ENCODE peak calls at places on chromosomes 2 and 18, in eight cellular contexts. G is non-pigmented ciliary epithelial cell; R is effector memory CD8-positive, alpha-beta T cell; B is naive thymus-derived CD8-positive, alpha-beta T cell; V is skeletal muscle cell; I is astrocyte; M is fibroblast of the aortic adventitia; O is sciatic nerve. W is an unnamed sample.

GRCh38 chr18:54119524-54120019 is 104.9 kb downstream of the MBD2 start:
- DNase-seq in G (no peak), R (peak), B (peak), V (no peak), I (peak), M (peak), O (no peak), W (peak)

GRCh38 chr2:240455719-240456606 is 20.5 kb downstream of the GPC1 start:
- DNase-seq in G (no peak), R (no peak), B (no peak), V (no peak), I (no peak), M (no peak), O (no peak), W (no peak)

GRCh38 chr2:54015809-54016703 is 45.3 kb upstream of the PSME4 start:
- DNase-seq in G (peak), R (no peak), B (no peak), V (peak), I (peak), M (peak), O (no peak), W (no peak)

GRCh38 chr2:121501554-121501953 is 29.1 kb upstream of the RNU4ATAC start:
- DNase-seq in G (no peak), R (no peak), B (no peak), V (no peak), I (peak), M (no peak), O (no peak), W (no peak)

GRCh38 chr2:183081908-183082307 is 3.4 kb downstream of the DUSP19 start:
- DNase-seq in G (no peak), R (no peak), B (no peak), V (peak), I (peak), M (peak), O (no peak), W (no peak)

GRCh38 chr18:75220786-75221355 is 10.3 kb downstream of the TSHZ1 start:
- DNase-seq in G (no peak), R (no peak), B (no peak), V (no peak), I (no peak), M (no peak), O (no peak), W (no peak)

GRCh38 chr2:85953476-85953875 is 64.7 kb upstream of the ST3GAL5 start:
- DNase-seq in G (no peak), R (no peak), B (no peak), V (no peak), I (no peak), M (no peak), O (no peak), W (no peak)

GRCh38 chr2:204604061-204604460 is 58.8 kb downstream of the PARD3B start:
- DNase-seq in G (no peak), R (no peak), B (no peak), V (peak), I (peak), M (peak), O (no peak), W (no peak)

GRCh38 chr18:40863801-40864200 is 1091.2 kb upstream of the PIK3C3 start:
- DNase-seq in G (no peak), R (no peak), B (no peak), V (no peak), I (no peak), M (no peak), O (no peak), W (no peak)

GRCh38 chr2:121360566-121361300 is 75.7 kb upstream of the TFCP2L1 start:
- DNase-seq in G (no peak), R (no peak), B (no peak), V (peak), I (peak), M (peak), O (no peak), W (no peak)

GRCh38 chr18:27863780-27864430 is 313.0 kb downstream of the CDH2 start:
- DNase-seq in G (no peak), R (no peak), B (no peak), V (no peak), I (no peak), M (no peak), O (no peak), W (no peak)

GRCh38 chr2:126527836-126528490 is 128.0 kb upstream of the GYPC start:
- DNase-seq in G (no peak), R (peak), B (peak), V (peak), I (peak), M (peak), O (peak), W (peak)

GRCh38 chr2:85628658-85629057 is 12.7 kb downstream of the USP39 start:
- DNase-seq in G (no peak), R (no peak), B (no peak), V (no peak), I (no peak), M (no peak), O (no peak), W (no peak)